ENCODE peak calls at places on chromosomes 3 and 15, in eight cellular contexts. N is Karpas-422; I is Peyer's patch; Q is CD4-positive, alpha-beta memory T cell; G is mesenchymal stem cell; B is astrocyte; V is HCT116; Y is HL-60. H is an unnamed sample.

GRCh38 chr15:83094592-83094991 is 12.9 kb upstream of the TM6SF1 start:
- DNase-seq in B (no peak), Y (no peak), N (no peak), I (no peak), Q (no peak), G (no peak), V (no peak), H (no peak)

GRCh38 chr3:148315756-148316155 is 381.9 kb upstream of the AGTR1 start:
- DNase-seq in Y (no peak), N (no peak), I (no peak), G (no peak), Q (no peak), V (no peak), B (no peak), H (no peak)

GRCh38 chr3:13621381-13622221 is 72.7 kb downstream of the FBLN2 start:
- DNase-seq in I (no peak), B (no peak), N (no peak), Q (peak), V (no peak), G (no peak), Y (no peak), H (no peak)

GRCh38 chr3:105414841-105415240 is 48.1 kb downstream of the ALCAM start:
- DNase-seq in Y (no peak), I (no peak), V (no peak), Q (no peak), G (peak), B (peak), N (no peak), H (peak)

GRCh38 chr15:96123630-96124187 is 206.8 kb upstream of the NR2F2 start:
- DNase-seq in Y (no peak), I (no peak), B (no peak), G (no peak), N (no peak), Q (no peak), V (no peak), H (no peak)

GRCh38 chr3:61561374-61562041 is at the start of gene PTPRG:
- DNase-seq in N (no peak), Q (no peak), G (peak), Y (peak), I (peak), B (peak), V (peak), H (peak)

GRCh38 chr15:96838088-96838487 is 507.6 kb downstream of the NR2F2 start:
- DNase-seq in I (no peak), Q (no peak), Y (no peak), B (peak), G (peak), V (no peak), N (no peak), H (peak)

GRCh38 chr3:128554100-128554464 is 61.1 kb upstream of the GATA2 start:
- DNase-seq in V (no peak), Y (no peak), I (no peak), Q (no peak), N (no peak), B (peak), G (peak), H (peak)

GRCh38 chr15:55241193-55241592 is 44.5 kb upstream of the RSL24D1 start:
- DNase-seq in N (no peak), G (no peak), Y (no peak), I (no peak), V (no peak), B (no peak), Q (no peak), H (no peak)

GRCh38 chr15:58472821-58473581 is 41.2 kb downstream of the LIPC start:
- DNase-seq in G (peak), I (no peak), Y (no peak), V (no peak), Q (peak), N (no peak), B (peak), H (peak)

GRCh38 chr3:3015472-3016089 is 94.6 kb downstream of the IL5RA start:
- DNase-seq in Q (no peak), B (peak), I (no peak), N (peak), Y (no peak), V (peak), G (peak), H (peak)

GRCh38 chr15:72182673-72183072 is 14.9 kb downstream of the GRAMD2A start:
- DNase-seq in N (no peak), G (no peak), I (peak), B (no peak), V (no peak), Q (no peak), Y (peak), H (no peak)

GRCh38 chr15:64134322-64134829 is 17.2 kb upstream of the SNX22 start:
- DNase-seq in B (peak), V (no peak), N (no peak), Y (no peak), I (no peak), Q (no peak), G (no peak), H (peak)

GRCh38 chr3:72533584-72534473 is 314.4 kb downstream of the SHQ1 start:
- DNase-seq in Y (peak), V (no peak), Q (no peak), B (no peak), N (no peak), G (peak), I (no peak), H (no peak)

GRCh38 chr15:48802867-48803266 is 8.0 kb downstream of the CEP152 start:
- DNase-seq in B (peak), Y (no peak), Q (no peak), N (no peak), G (peak), V (no peak), I (no peak), H (peak)

GRCh38 chr3:10354373-10355015 is 33.6 kb upstream of the SEC13 start:
- DNase-seq in G (no peak), Q (no peak), I (no peak), N (no peak), B (no peak), Y (no peak), V (no peak), H (no peak)

GRCh38 chr15:56587686-56588085 is 122.7 kb upstream of the MNS1 start:
- DNase-seq in V (no peak), Y (no peak), B (peak), I (no peak), N (no peak), Q (no peak), G (peak), H (no peak)

GRCh38 chr15:101539930-101540329 is 50.4 kb upstream of the PCSK6 start:
- DNase-seq in N (no peak), I (no peak), G (no peak), V (no peak), Y (no peak), Q (no peak), B (no peak), H (no peak)

GRCh38 chr3:74768010-74768409 is 153.6 kb upstream of the CNTN3 start:
- DNase-seq in Q (no peak), Y (no peak), G (no peak), B (no peak), N (no peak), I (no peak), V (no peak), H (no peak)

GRCh38 chr3:171994646-171995441 is 44.5 kb upstream of the FNDC3B start:
- DNase-seq in N (no peak), B (peak), Q (no peak), G (peak), V (no peak), Y (no peak), I (no peak), H (peak)

GRCh38 chr15:44535509-44536297 is 1.2 kb upstream of the EIF3J start:
- DNase-seq in V (no peak), N (peak), B (no peak), Y (no peak), I (peak), Q (peak), G (no peak), H (no peak)

GRCh38 chr3:128878556-128879124 is 780 bp upstream of the ACAD9 start:
- DNase-seq in N (peak), I (peak), V (no peak), Y (peak), Q (no peak), G (peak), B (peak), H (peak)

GRCh38 chr3:157248590-157249425 is 88.9 kb upstream of the CCNL1 start:
- DNase-seq in B (peak), V (peak), I (no peak), N (no peak), Q (no peak), Y (peak), G (peak), H (peak)

GRCh38 chr3:25887907-25888306 is 98.0 kb downstream of the OXSM start:
- DNase-seq in I (no peak), Y (no peak), G (no peak), N (no peak), Q (no peak), V (no peak), B (no peak), H (no peak)

GRCh38 chr3:159263750-159264561 is 462.1 kb downstream of the MFSD1 start:
- DNase-seq in B (peak), I (no peak), N (peak), Q (no peak), V (peak), G (peak), Y (no peak), H (peak)

GRCh38 chr3:161851941-161852566 is 355.4 kb downstream of the OTOL1 start:
- DNase-seq in Q (no peak), I (peak), N (peak), G (peak), V (peak), Y (no peak), B (peak), H (peak)

DNA sequence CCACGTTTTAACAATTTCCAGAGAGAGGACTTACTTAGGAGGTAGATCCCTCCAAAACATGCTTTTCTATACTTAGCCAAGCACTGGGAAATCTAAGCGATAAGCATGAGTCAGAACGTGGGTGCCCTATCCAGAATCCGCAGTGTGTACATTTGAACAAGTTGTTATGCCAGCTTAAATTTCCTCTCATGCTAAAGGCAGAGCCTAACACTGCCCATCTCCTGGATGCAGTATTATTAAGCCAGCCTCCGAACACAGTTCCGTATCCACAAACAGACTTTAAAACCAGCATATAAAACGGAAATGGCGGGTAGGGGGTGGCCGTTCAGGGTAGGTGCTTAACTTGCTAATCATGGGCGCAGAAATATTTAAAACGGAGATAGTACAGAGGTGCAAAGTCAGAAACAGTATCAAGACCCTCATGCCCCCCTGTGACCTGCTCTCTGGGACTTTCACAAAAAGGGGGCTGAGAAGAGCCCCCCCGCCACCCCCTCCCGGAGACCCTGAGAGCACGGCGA is 1.0 kb upstream of the LRRIQ4 start:
- DNase-seq in V (no peak), I (no peak), Q (no peak), Y (peak), N (peak), G (peak), B (peak), H (peak)
- H3K4me3 ChIP-seq in V (no peak), I (peak), Q (no peak), Y (peak), N (peak), G (peak), B (peak), H (peak)

GRCh38 chr15:90058308-90058707 is 44.0 kb downstream of the IDH2 start:
- DNase-seq in Q (no peak), G (no peak), Y (peak), I (no peak), N (peak), B (no peak), V (no peak), H (no peak)
- H3K4me3 ChIP-seq in Q (no peak), G (no peak), Y (no peak), I (no peak), N (peak), B (no peak), V (no peak), H (no peak)

GRCh38 chr3:50155891-50156290 is 767 bp downstream of the SEMA3F start:
- DNase-seq in N (no peak), V (no peak), G (peak), Y (no peak), Q (no peak), I (no peak), B (no peak), H (no peak)

GRCh38 chr3:50157821-50158556 is 2.9 kb downstream of the SEMA3F start:
- DNase-seq in I (no peak), N (no peak), Q (no peak), V (no peak), B (no peak), G (peak), Y (no peak), H (peak)

GRCh38 chr3:50156549-50156948 is 1.4 kb downstream of the SEMA3F start:
- DNase-seq in Y (no peak), G (no peak), V (no peak), N (no peak), Q (no peak), B (no peak), I (no peak), H (no peak)

GRCh38 chr3:50155491-50155878 is 361 bp downstream of the SEMA3F start:
- DNase-seq in N (no peak), I (no peak), B (no peak), G (no peak), V (no peak), Q (no peak), Y (no peak), H (no peak)

GRCh38 chr3:50156991-50157493 is 1.9 kb downstream of the SEMA3F start:
- DNase-seq in V (no peak), Q (no peak), Y (no peak), I (no peak), G (peak), N (no peak), B (no peak), H (peak)
- H3K4me3 ChIP-seq in V (no peak), Q (no peak), Y (no peak), I (no peak), G (peak), N (no peak), B (peak), H (peak)

GRCh38 chr15:70319466-70319865 is 221.7 kb upstream of the TLE3 start:
- DNase-seq in V (no peak), G (no peak), I (peak), N (peak), B (no peak), Y (no peak), Q (no peak), H (no peak)
- H3K4me3 ChIP-seq in V (no peak), G (peak), I (no peak), N (peak), B (no peak), Y (no peak), Q (no peak), H (no peak)

GRCh38 chr3:126200534-126200933 is 20.1 kb upstream of the ALDH1L1 start:
- DNase-seq in I (no peak), G (no peak), Q (no peak), B (no peak), Y (no peak), V (no peak), N (no peak), H (no peak)

GRCh38 chr3:126199256-126199655 is 18.9 kb upstream of the ALDH1L1 start:
- DNase-seq in N (no peak), I (no peak), B (no peak), V (no peak), Q (no peak), G (no peak), Y (no peak), H (no peak)

GRCh38 chr3:126197854-126198584 is 17.6 kb upstream of the ALDH1L1 start:
- DNase-seq in G (peak), B (peak), I (peak), V (peak), N (peak), Q (no peak), Y (no peak), H (peak)

GRCh38 chr3:126194713-126195305 is 14.4 kb upstream of the ALDH1L1 start:
- DNase-seq in N (no peak), G (no peak), I (no peak), V (no peak), Y (no peak), B (no peak), Q (no peak), H (no peak)

DNA sequence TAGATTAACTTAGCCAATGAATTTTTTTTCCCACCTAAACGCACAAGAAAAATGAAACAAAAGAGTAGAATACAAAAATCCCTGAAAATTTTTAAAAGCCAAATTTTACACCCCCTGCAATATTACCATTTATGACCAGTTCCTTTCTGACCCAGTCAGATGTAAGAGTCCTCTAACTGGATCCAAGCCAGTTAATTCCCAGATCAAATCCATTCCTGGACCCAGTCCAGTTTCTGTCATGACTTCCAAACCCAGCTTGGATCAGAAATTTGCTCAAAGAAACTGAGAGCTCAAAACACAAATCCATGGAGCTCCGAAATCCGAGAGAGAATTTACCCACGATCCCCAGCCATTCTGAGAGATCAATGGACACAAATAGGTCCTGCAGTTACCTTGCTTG is 17.0 kb upstream of the ALDH1L1 start:
- DNase-seq in B (no peak), N (no peak), I (no peak), Q (no peak), G (no peak), V (no peak), Y (no peak), H (no peak)
- H3K4me3 ChIP-seq in B (no peak), N (no peak), I (no peak), Q (no peak), G (no peak), V (no peak), Y (no peak), H (no peak)

GRCh38 chr15:62554164-62554563 is 389.1 kb upstream of the C2CD4B start:
- DNase-seq in V (no peak), Q (no peak), Y (no peak), G (no peak), B (no peak), N (no peak), I (no peak), H (no peak)

GRCh38 chr15:62560943-62561571 is 396.0 kb upstream of the C2CD4B start:
- DNase-seq in V (no peak), I (peak), B (no peak), Y (no peak), N (no peak), G (no peak), Q (no peak), H (no peak)

GRCh38 chr15:62558640-62559039 is 393.6 kb upstream of the C2CD4B start:
- DNase-seq in I (no peak), V (no peak), N (no peak), B (no peak), Y (no peak), G (no peak), Q (no peak), H (no peak)

GRCh38 chr15:62561572-62561970 is 396.5 kb upstream of the C2CD4B start:
- DNase-seq in B (no peak), V (no peak), G (no peak), N (no peak), I (no peak), Y (no peak), Q (no peak), H (no peak)

GRCh38 chr15:62559049-62559733 is 394.1 kb upstream of the C2CD4B start:
- DNase-seq in B (peak), V (no peak), Y (no peak), G (peak), I (no peak), Q (no peak), N (no peak), H (peak)
- H3K4me3 ChIP-seq in B (no peak), V (no peak), Y (no peak), G (peak), I (no peak), Q (no peak), N (no peak), H (no peak)